ENCODE peak calls at places on chromosomes 16 and 17, in four cellular contexts. One of them, this sample, is unnamed.

GRCh38 chr16:12729448-12729847 is 74.2 kb downstream of the CPPED1 start:
- DNase-seq in upper lobe of right lung: no peak
- DNase-seq in NCI-H1417: no peak
- DNase-seq in left ventricle myocardium superior: no peak
- DNase-seq in this sample: no peak

GRCh38 chr17:79659376-79659775 is 48.5 kb upstream of the RBFOX3 start:
- DNase-seq in NCI-H1417: peak; percentile 61
- DNase-seq in left ventricle myocardium superior: no peak
- DNase-seq in upper lobe of right lung: no peak
- DNase-seq in this sample: no peak

GRCh38 chr17:32117399-32117798 is 24.9 kb upstream of the RHOT1 start:
- DNase-seq in upper lobe of right lung: no peak
- DNase-seq in NCI-H1417: no peak
- DNase-seq in left ventricle myocardium superior: no peak
- DNase-seq in this sample: no peak

GRCh38 chr16:11759163-11759834 is 16.6 kb upstream of the TXNDC11 start:
- DNase-seq in left ventricle myocardium superior: no peak
- DNase-seq in upper lobe of right lung: no peak
- DNase-seq in NCI-H1417: no peak
- DNase-seq in this sample: no peak

GRCh38 chr17:81420769-81421462 is 25.7 kb downstream of the BAHCC1 start:
- DNase-seq in NCI-H1417: no peak
- DNase-seq in left ventricle myocardium superior: peak; percentile 81
- DNase-seq in upper lobe of right lung: peak; percentile 87
- DNase-seq in this sample: no peak

GRCh38 chr16:85168732-85169256 is 56.5 kb upstream of the CIBAR2 start:
- DNase-seq in upper lobe of right lung: no peak
- DNase-seq in NCI-H1417: no peak
- DNase-seq in left ventricle myocardium superior: peak; percentile 81
- DNase-seq in this sample: no peak

GRCh38 chr17:39756376-39757079 is 18.8 kb downstream of the GRB7 start:
- DNase-seq in left ventricle myocardium superior: no peak
- DNase-seq in upper lobe of right lung: no peak
- DNase-seq in NCI-H1417: no peak
- DNase-seq in this sample: no peak

GRCh38 chr17:79026345-79027273 is 2.6 kb downstream of the C1QTNF1 start:
- DNase-seq in upper lobe of right lung: peak; percentile 63
- DNase-seq in NCI-H1417: no peak
- DNase-seq in left ventricle myocardium superior: peak; percentile 74
- DNase-seq in this sample: no peak

GRCh38 chr17:7858487-7858832 is 657 bp downstream of the CYB5D1 start:
- DNase-seq in upper lobe of right lung: peak; percentile 72
- DNase-seq in NCI-H1417: no peak
- DNase-seq in left ventricle myocardium superior: peak; percentile 61
- DNase-seq in this sample: no peak

GRCh38 chr16:19127205-19127604 is 13.4 kb downstream of the ITPRIPL2 start:
- DNase-seq in left ventricle myocardium superior: no peak
- DNase-seq in upper lobe of right lung: no peak
- DNase-seq in NCI-H1417: no peak
- DNase-seq in this sample: no peak

GRCh38 chr16:88430524-88431446 is 22.3 kb upstream of the ZFPM1 start:
- DNase-seq in NCI-H1417: no peak
- DNase-seq in upper lobe of right lung: no peak
- DNase-seq in left ventricle myocardium superior: peak; percentile 65
- DNase-seq in this sample: no peak

GRCh38 chr17:56913867-56914640 is at the start of gene TRIM25:
- DNase-seq in NCI-H1417: peak; percentile 85
- DNase-seq in left ventricle myocardium superior: peak; percentile 92
- DNase-seq in upper lobe of right lung: peak; percentile 98
- DNase-seq in this sample: peak; percentile 67

GRCh38 chr17:1959871-1960569 is 65.1 kb downstream of the RTN4RL1 start:
- DNase-seq in left ventricle myocardium superior: no peak
- DNase-seq in NCI-H1417: peak; percentile 79
- DNase-seq in upper lobe of right lung: no peak
- DNase-seq in this sample: no peak

GRCh38 chr17:80035687-80035936 is at the start of gene TBC1D16:
- DNase-seq in NCI-H1417: no peak
- DNase-seq in left ventricle myocardium superior: no peak
- DNase-seq in upper lobe of right lung: no peak
- DNase-seq in this sample: no peak

GRCh38 chr16:24736758-24737157 is 7.3 kb downstream of the TNRC6A start:
- DNase-seq in upper lobe of right lung: no peak
- DNase-seq in NCI-H1417: peak; percentile 3
- DNase-seq in left ventricle myocardium superior: no peak
- DNase-seq in this sample: no peak

GRCh38 chr16:73019456-73020362 is 28.2 kb downstream of the ZFHX3 start:
- DNase-seq in NCI-H1417: no peak
- DNase-seq in left ventricle myocardium superior: no peak
- DNase-seq in upper lobe of right lung: peak; percentile 38
- DNase-seq in this sample: no peak

GRCh38 chr16:84484579-84485254 is 19.7 kb downstream of the MEAK7 start:
- DNase-seq in NCI-H1417: peak; percentile 31
- DNase-seq in upper lobe of right lung: peak; percentile 68
- DNase-seq in left ventricle myocardium superior: peak; percentile 68
- DNase-seq in this sample: no peak

GRCh38 chr17:42047343-42047742 is 3.1 kb downstream of the C17orf113 start:
- DNase-seq in upper lobe of right lung: no peak
- DNase-seq in left ventricle myocardium superior: no peak
- DNase-seq in NCI-H1417: no peak
- DNase-seq in this sample: no peak

GRCh38 chr17:59512844-59513383 is 52.5 kb upstream of the DHX40 start:
- DNase-seq in upper lobe of right lung: no peak
- DNase-seq in left ventricle myocardium superior: no peak
- DNase-seq in NCI-H1417: peak; percentile 11
- DNase-seq in this sample: no peak

GRCh38 chr16:61274211-61274610 is 762.0 kb downstream of the CDH8 start:
- DNase-seq in upper lobe of right lung: no peak
- DNase-seq in NCI-H1417: no peak
- DNase-seq in left ventricle myocardium superior: no peak
- DNase-seq in this sample: no peak

GRCh38 chr16:23026777-23027362 is 122.4 kb downstream of the USP31 start:
- DNase-seq in NCI-H1417: no peak
- DNase-seq in upper lobe of right lung: no peak
- DNase-seq in left ventricle myocardium superior: no peak
- DNase-seq in this sample: no peak

GRCh38 chr16:853306-853705 is 52.8 kb upstream of the GNG13 start:
- DNase-seq in left ventricle myocardium superior: no peak
- DNase-seq in upper lobe of right lung: no peak
- DNase-seq in NCI-H1417: no peak
- DNase-seq in this sample: no peak

GRCh38 chr17:45222273-45222993 is 748 bp downstream of the FMNL1 start:
- DNase-seq in upper lobe of right lung: no peak
- DNase-seq in left ventricle myocardium superior: peak; percentile 45
- DNase-seq in NCI-H1417: no peak
- DNase-seq in this sample: no peak

GRCh38 chr16:85293899-85294642 is 181.8 kb upstream of the CIBAR2 start:
- DNase-seq in NCI-H1417: no peak
- DNase-seq in left ventricle myocardium superior: peak; percentile 51
- DNase-seq in upper lobe of right lung: no peak
- DNase-seq in this sample: no peak

GRCh38 chr17:45584092-45585036 is 93.8 kb upstream of the PLEKHM1 start:
- DNase-seq in upper lobe of right lung: peak; percentile 86
- DNase-seq in NCI-H1417: no peak
- DNase-seq in left ventricle myocardium superior: peak; percentile 64
- DNase-seq in this sample: peak; percentile 66

GRCh38 chr16:22171953-22172352 is 9.6 kb downstream of the SDR42E2 start:
- DNase-seq in left ventricle myocardium superior: no peak
- DNase-seq in upper lobe of right lung: no peak
- DNase-seq in NCI-H1417: no peak
- DNase-seq in this sample: no peak

GRCh38 chr17:72386619-72387237 is 265.9 kb downstream of the SOX9 start:
- DNase-seq in NCI-H1417: peak; percentile 7
- DNase-seq in left ventricle myocardium superior: no peak
- DNase-seq in upper lobe of right lung: no peak
- DNase-seq in this sample: no peak

GRCh38 chr17:32792207-32792606 is 84.7 kb downstream of the MYO1D start:
- DNase-seq in upper lobe of right lung: no peak
- DNase-seq in NCI-H1417: no peak
- DNase-seq in left ventricle myocardium superior: no peak
- DNase-seq in this sample: no peak

This sample was measured in central memory CD8-positive, alpha-beta T cell.